ENCODE peak calls at places on chromosome 15, in four cellular contexts. Y is HepG2, F is K562, I is WTC11. H is an unnamed sample.

GRCh38 chr15:39580630-39581500 is at the start of gene THBS1:
- DNase-seq in Y (peak; percentile 81), F (no peak), I (peak; percentile 96), H (peak; percentile 18)

GRCh38 chr15:88127477-88127799 is 129.1 kb downstream of the NTRK3 start:
- DNase-seq in Y (no peak), F (no peak), I (no peak), H (no peak)

GRCh38 chr15:93152951-93153350 is 63.9 kb upstream of the RGMA start:
- DNase-seq in Y (no peak), F (no peak), I (no peak), H (no peak)

GRCh38 chr15:41581110-41581509 is 22.1 kb downstream of the TYRO3 start:
- DNase-seq in Y (no peak), F (peak; percentile 58), I (peak; percentile 63), H (no peak)

GRCh38 chr15:71295242-71296031 is 180.2 kb downstream of the THSD4 start:
- DNase-seq in Y (peak; percentile 12), F (no peak), I (no peak), H (no peak)

GRCh38 chr15:90143176-90143655 is 40.9 kb upstream of the IDH2 start:
- DNase-seq in Y (no peak), F (peak; percentile 98), I (peak; percentile 92), H (peak; percentile 91)

GRCh38 chr15:48516125-48516524 is 129.4 kb downstream of the FBN1 start:
- DNase-seq in Y (no peak), F (no peak), I (no peak), H (no peak)

GRCh38 chr15:95119041-95119440 is 887.7 kb downstream of the MCTP2 start:
- DNase-seq in Y (no peak), F (no peak), I (no peak), H (no peak)

GRCh38 chr15:31517711-31518110 is 191.1 kb downstream of the KLF13 start:
- DNase-seq in Y (no peak), F (no peak), I (no peak), H (no peak)
- TF ChIP-seq ELF4 in Y (no peak), F (no peak), I (no peak), H (no peak)

GRCh38 chr15:66092053-66092976 is 161.2 kb downstream of the MEGF11 start:
- DNase-seq in Y (no peak), F (no peak), I (no peak), H (no peak)

GRCh38 chr15:66096711-66097058 is 156.9 kb downstream of the MEGF11 start:
- DNase-seq in Y (no peak), F (no peak), I (no peak), H (no peak)

GRCh38 chr15:66095871-66096710 is 157.5 kb downstream of the MEGF11 start:
- DNase-seq in Y (peak; percentile 58), F (no peak), I (no peak), H (no peak)

GRCh38 chr15:66097151-66098018 is 156.2 kb downstream of the MEGF11 start:
- DNase-seq in Y (no peak), F (no peak), I (no peak), H (no peak)

DNA sequence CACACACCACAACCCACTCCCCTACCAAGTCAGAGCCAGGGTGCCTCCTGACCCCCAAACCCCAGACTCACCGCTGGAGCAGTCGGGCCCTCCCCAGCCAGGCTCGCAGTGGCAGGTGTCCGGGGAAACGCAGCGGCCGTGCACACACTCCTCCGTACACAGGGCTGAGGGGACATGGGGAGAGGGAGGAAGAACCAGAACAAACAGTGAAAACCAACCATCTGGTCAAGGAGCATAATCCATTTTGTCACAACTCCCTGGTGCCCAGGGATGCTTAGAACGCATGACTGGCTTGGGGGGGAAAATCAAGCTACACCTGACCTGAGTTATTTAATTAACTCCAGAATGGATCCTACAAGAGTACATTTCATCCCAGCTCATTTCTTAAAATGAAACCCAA is 159.2 kb downstream of the MEGF11 start:
- DNase-seq in Y (no peak), F (no peak), I (no peak), H (no peak)
- TF ChIP-seq ELF4 in Y (no peak), F (no peak), I (no peak), H (no peak)

GRCh38 chr15:78978601-78979179 is 33.8 kb upstream of the CTSH start:
- DNase-seq in Y (no peak), F (no peak), I (no peak), H (no peak)

GRCh38 chr15:78984041-78984440 is 39.2 kb upstream of the CTSH start:
- DNase-seq in Y (no peak), F (no peak), I (no peak), H (no peak)

GRCh38 chr15:78979456-78980320 is 34.8 kb upstream of the CTSH start:
- DNase-seq in Y (peak; percentile 85), F (peak; percentile 87), I (peak; percentile 71), H (peak; percentile 81)

GRCh38 chr15:78983146-78983918 is 38.5 kb upstream of the CTSH start:
- DNase-seq in Y (no peak), F (no peak), I (no peak), H (no peak)

DNA sequence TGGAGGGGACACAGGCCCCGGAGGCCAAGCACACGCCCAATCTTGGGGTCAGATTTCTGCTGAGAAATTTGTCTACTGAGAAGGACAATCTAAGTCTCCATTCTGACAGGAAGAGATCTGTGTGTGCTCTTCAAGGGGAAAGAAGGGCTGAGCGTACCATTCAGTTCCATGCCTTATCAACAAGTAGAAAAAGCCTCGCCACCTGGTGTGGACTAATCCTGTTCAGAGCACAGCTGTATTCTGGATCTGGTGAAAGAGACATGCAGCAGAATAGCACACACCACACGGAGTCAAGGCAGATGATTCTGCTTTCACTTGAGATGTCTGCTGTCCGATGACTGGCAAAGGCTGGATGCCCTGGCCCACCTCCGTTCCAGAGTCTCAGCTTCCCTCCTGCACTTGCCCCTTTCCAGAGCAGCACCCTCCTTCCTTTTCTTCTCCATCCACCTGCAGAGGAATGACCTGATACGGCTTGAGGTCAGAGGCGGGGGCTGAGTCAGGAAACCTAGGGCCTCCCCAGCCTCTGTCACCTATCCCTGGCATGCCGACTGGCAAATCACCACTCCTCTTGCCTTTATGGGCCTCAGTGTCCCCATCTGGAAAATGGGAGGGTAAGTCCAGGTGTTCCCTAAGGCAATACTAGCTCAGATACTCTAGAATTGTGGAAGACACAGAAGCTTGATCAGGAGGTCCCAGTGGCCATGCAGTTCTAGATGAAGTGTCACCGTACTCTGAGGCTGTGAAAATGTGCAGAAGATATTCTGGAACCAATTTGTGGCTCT is 36.9 kb upstream of the CTSH start:
- DNase-seq in Y (no peak), F (no peak), I (no peak), H (no peak)
- TF ChIP-seq ELF4 in Y (no peak), F (no peak), I (no peak), H (no peak)

DNA sequence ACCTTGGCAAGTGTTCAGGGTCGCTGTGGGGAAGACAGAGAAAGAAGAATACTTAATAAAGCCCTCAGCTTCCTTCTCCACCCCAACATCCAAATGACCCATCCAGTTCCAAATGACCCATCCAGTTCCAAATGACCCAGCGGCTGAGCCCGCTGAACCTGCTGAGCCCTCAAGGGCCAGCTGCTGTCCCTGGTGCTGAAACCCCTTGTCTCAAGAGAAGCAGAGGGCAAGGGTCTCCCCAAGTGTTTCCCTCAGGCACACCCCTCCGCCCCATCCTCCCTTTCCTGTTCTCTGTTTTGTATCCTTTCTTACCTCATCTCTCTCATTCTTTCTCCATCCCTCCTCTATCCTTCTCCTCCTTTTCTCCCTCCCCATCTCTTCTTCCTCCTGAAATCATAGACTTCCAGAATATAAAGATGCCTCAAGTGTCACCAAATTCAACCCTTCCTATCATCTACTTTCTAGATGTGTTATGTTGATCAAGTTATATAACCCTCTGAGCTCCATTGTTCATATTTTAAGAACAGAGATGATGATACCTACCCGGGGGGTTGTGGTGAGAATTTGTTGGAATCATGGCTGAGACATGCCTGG is 29.0 kb downstream of the CCDC33 start:
- DNase-seq in Y (peak; percentile 12), F (peak; percentile 61), I (peak; percentile 86), H (peak; percentile 50)
- TF ChIP-seq ELF4 in Y (no peak), F (no peak), I (no peak), H (no peak)

GRCh38 chr15:91553455-91553854 is 300.1 kb upstream of the SLCO3A1 start:
- DNase-seq in Y (no peak), F (no peak), I (no peak), H (no peak)

GRCh38 chr15:91552555-91552954 is 301.0 kb upstream of the SLCO3A1 start:
- DNase-seq in Y (no peak), F (no peak), I (no peak), H (no peak)

GRCh38 chr15:91547356-91547755 is 306.2 kb upstream of the SLCO3A1 start:
- DNase-seq in Y (no peak), F (no peak), I (no peak), H (no peak)

GRCh38 chr15:91549581-91549980 is 303.9 kb upstream of the SLCO3A1 start:
- DNase-seq in Y (no peak), F (no peak), I (no peak), H (no peak)

GRCh38 chr15:91548588-91548987 is 304.9 kb upstream of the SLCO3A1 start:
- DNase-seq in Y (no peak), F (no peak), I (no peak), H (no peak)
- TF ChIP-seq ELF4 in Y (no peak), F (no peak), I (no peak), H (no peak)

DNA sequence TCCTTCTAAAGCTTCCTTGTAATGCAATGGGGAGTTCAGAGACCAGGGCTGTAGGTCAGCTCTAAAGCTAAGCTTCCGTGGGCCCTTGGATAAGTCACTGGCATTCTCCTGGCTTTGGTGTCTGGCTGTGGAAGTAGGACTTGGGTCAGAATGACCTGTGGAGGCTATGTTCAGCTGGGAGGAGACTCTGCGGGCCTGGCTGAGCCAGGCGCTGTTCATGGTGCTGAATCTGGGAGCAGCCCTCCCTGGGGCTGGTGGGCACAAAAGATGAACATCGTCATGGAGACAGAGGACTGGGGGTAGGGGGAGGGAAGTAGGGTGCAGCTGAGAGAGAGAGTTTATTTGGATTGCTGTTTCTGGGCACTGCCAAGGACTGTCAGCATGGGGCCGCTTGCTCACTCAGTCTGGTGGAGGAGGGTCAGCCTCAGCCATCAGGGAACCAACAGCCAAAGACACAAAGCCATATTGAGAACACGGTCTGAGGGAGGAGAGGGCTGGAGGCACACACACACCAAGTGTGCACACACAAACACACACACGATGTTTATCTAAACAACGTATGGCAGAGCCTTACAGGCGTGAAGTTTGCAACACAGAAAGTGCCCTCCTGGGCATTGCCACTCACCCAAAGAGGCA is 120.6 kb upstream of the LINGO1 start:
- DNase-seq in Y (peak; percentile 4), F (peak; percentile 61), I (peak; percentile 80), H (peak; percentile 71)
- TF ChIP-seq ELF4 in Y (no peak), F (no peak), I (no peak), H (no peak)

GRCh38 chr15:79858469-79858868 is 38.3 kb downstream of the MTHFS start:
- DNase-seq in Y (no peak), F (no peak), I (no peak), H (no peak)

DNA sequence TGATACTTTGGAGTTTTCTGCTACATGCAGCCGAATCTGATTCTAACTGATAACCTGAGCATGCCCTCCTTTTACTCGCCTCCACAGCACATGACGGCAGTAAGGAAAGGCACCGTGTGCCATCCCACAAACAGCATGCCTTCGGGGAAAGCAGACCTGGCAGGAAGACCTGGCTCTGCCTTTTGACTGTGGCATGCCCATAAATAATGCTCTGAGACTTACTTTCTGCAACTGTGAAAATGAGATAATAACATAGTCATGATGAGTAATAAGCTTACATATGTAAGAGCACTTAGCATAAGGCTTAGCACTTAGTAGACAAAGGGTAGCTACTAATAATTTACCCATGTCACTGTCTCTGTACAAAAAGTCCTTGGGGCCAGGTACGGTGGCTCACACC is 32.9 kb downstream of the MTHFS start:
- DNase-seq in Y (no peak), F (no peak), I (no peak), H (no peak)
- TF ChIP-seq ELF4 in Y (no peak), F (no peak), I (no peak), H (no peak)

H was measured in HEK293T.